ENCODE peak calls at places on chromosomes 11 and 22, in ten cellular contexts. R, L, Y, W, D, V, T, Q, J and F are unnamed samples. For H3K36me3 and H3K27me3, the result is how much of the 10 kb centered on the place peaks cover.

GRCh38 chr11:78083036-78083435 is 3.4 kb upstream of the NDUFC2 start:
- DNase-seq in Q (no peak), J (no peak), W (no peak), Y (no peak), V (no peak), L (no peak), D (no peak), R (no peak), T (no peak), F (no peak)

GRCh38 chr11:9347100-9347499 is 32.7 kb upstream of the TMEM41B start:
- DNase-seq in Y (no peak), D (no peak), T (peak), Q (no peak), W (peak), R (no peak), L (no peak), J (no peak), V (no peak), F (no peak)

GRCh38 chr11:63485777-63486176 is 5.2 kb downstream of the PLAAT5 start:
- DNase-seq in D (no peak), L (no peak), V (no peak), J (no peak), Y (no peak), Q (no peak), W (no peak), R (no peak), T (no peak), F (no peak)

GRCh38 chr11:112524808-112525207 is 264.1 kb upstream of the PLET1 start:
- DNase-seq in W (peak), R (no peak), T (no peak), J (peak), L (no peak), Y (no peak), V (peak), Q (peak), D (no peak), F (no peak)

GRCh38 chr11:29183301-29183700 is 833.5 kb downstream of the KCNA4 start:
- DNase-seq in V (no peak), R (no peak), W (no peak), Q (no peak), D (no peak), T (no peak), Y (no peak), J (no peak), L (no peak), F (no peak)

GRCh38 chr22:37518509-37519267 is 527 bp downstream of the CARD10 start:
- DNase-seq in T (no peak), Y (peak), R (no peak), D (no peak), W (no peak), J (no peak), L (peak), Q (no peak), V (no peak), F (no peak)

GRCh38 chr11:68948496-68948895 is 32.3 kb downstream of the MRGPRD start:
- DNase-seq in V (no peak), L (no peak), T (no peak), J (no peak), R (no peak), W (no peak), Y (no peak), Q (no peak), D (no peak), F (no peak)

GRCh38 chr11:13984616-13985474 is 22.3 kb downstream of the SPON1 start:
- DNase-seq in J (no peak), R (no peak), W (no peak), T (no peak), V (no peak), Y (no peak), Q (no peak), D (peak), L (peak), F (no peak)

GRCh38 chr11:125227151-125227550 is 62.6 kb downstream of the PKNOX2 start:
- DNase-seq in Q (no peak), V (no peak), T (no peak), D (no peak), L (no peak), Y (no peak), W (peak), R (no peak), J (no peak), F (no peak)

GRCh38 chr22:45446216-45446615 is 32.7 kb downstream of the RIBC2 start:
- DNase-seq in D (no peak), L (no peak), Y (no peak), T (no peak), J (no peak), V (no peak), R (no peak), W (no peak), Q (no peak), F (no peak)

GRCh38 chr22:49767355-49768062 is 60.2 kb downstream of the BRD1 start:
- DNase-seq in T (peak), D (peak), Q (peak), R (peak), J (no peak), W (peak), V (peak), L (peak), Y (peak), F (peak)

GRCh38 chr22:48482771-48483170 is 1344.9 kb downstream of the BRD1 start:
- DNase-seq in Q (no peak), T (no peak), Y (no peak), V (no peak), D (no peak), L (no peak), R (no peak), J (no peak), W (no peak), F (no peak)

GRCh38 chr11:10654211-10655150 is 39.1 kb downstream of the IRAG1 start:
- DNase-seq in R (peak), V (no peak), T (peak), Q (no peak), Y (peak), L (peak), W (no peak), D (peak), J (no peak), F (peak)

GRCh38 chr11:20367313-20367948 is 3.9 kb downstream of the HTATIP2 start:
- DNase-seq in D (peak), Q (no peak), R (peak), Y (no peak), W (peak), L (no peak), T (no peak), V (peak), J (peak), F (peak)

GRCh38 chr11:133228406-133229330 is 303.6 kb downstream of the OPCML start:
- DNase-seq in T (no peak), V (no peak), L (peak), Q (no peak), Y (peak), D (no peak), W (no peak), R (no peak), J (peak), F (no peak)

GRCh38 chr11:75725552-75726320 is 8.1 kb downstream of the MOGAT2 start:
- DNase-seq in L (peak), T (no peak), Y (no peak), J (no peak), W (no peak), Q (no peak), D (no peak), R (no peak), V (no peak), F (no peak)

GRCh38 chr11:24634606-24635160 is 137.8 kb downstream of the LUZP2 start:
- DNase-seq in L (no peak), D (peak), J (no peak), V (no peak), T (no peak), R (no peak), W (no peak), Y (no peak), Q (no peak), F (no peak)

GRCh38 chr11:76641905-76642304 is 28.6 kb downstream of the LRRC32 start:
- DNase-seq in Q (no peak), T (no peak), V (peak), D (no peak), J (no peak), L (no peak), R (no peak), Y (no peak), W (no peak), F (no peak)

GRCh38 chr11:101299210-101299609 is 169.6 kb upstream of the PGR start:
- DNase-seq in T (no peak), W (no peak), Y (no peak), D (no peak), J (no peak), V (no peak), R (no peak), Q (no peak), L (no peak), F (no peak)

GRCh38 chr11:69931060-69931910 is 112.1 kb upstream of the FGF3 start:
- DNase-seq in R (no peak), T (no peak), V (no peak), Y (no peak), Q (no peak), W (peak), D (no peak), J (no peak), L (no peak), F (no peak)

GRCh38 chr11:124801014-124801413 is 808 bp upstream of the MSANTD2 start:
- DNase-seq in Y (no peak), R (no peak), D (peak), T (no peak), V (no peak), W (no peak), J (no peak), L (peak), Q (no peak), F (peak)

GRCh38 chr11:128187829-128188228 is 399.5 kb downstream of the ETS1 start:
- DNase-seq in T (no peak), J (no peak), R (no peak), V (no peak), W (no peak), D (no peak), Y (no peak), Q (no peak), L (peak), F (no peak)

GRCh38 chr11:57349491-57350274 is 11.5 kb downstream of the P2RX3 start:
- DNase-seq in R (peak), L (peak), Q (peak), D (peak), T (peak), J (peak), V (peak), W (peak), Y (peak), F (no peak)

GRCh38 chr11:76627541-76628082 is 42.9 kb downstream of the LRRC32 start:
- DNase-seq in W (no peak), L (no peak), T (no peak), Q (no peak), Y (no peak), R (no peak), D (no peak), V (peak), J (no peak), F (no peak)

GRCh38 chr11:76788661-76789442 is 5.7 kb downstream of the TSKU start:
- DNase-seq in Q (no peak), Y (no peak), D (peak), V (no peak), L (no peak), R (peak), J (peak), T (no peak), W (peak), F (peak)

GRCh38 chr11:92740251-92740650 is 229.2 kb upstream of the MTNR1B start:
- DNase-seq in J (no peak), V (no peak), L (no peak), D (no peak), Q (no peak), W (no peak), T (no peak), Y (no peak), R (no peak), F (no peak)

GRCh38 chr22:46027219-46028068 is 50.5 kb upstream of the WNT7B start:
- DNase-seq in V (peak), W (peak), T (no peak), L (no peak), R (no peak), Y (peak), D (no peak), Q (peak), J (peak), F (no peak)

GRCh38 chr11:12540913-12541587 is 133.2 kb upstream of the TEAD1 start:
- DNase-seq in Y (peak), R (no peak), J (no peak), W (no peak), Q (no peak), T (no peak), D (peak), L (no peak), V (peak), F (no peak)

GRCh38 chr11:299951-300735 is 817 bp upstream of the IFITM5 start:
- DNase-seq in W (peak), R (no peak), V (no peak), T (no peak), Y (peak), J (no peak), L (peak), D (no peak), Q (peak), F (no peak)

GRCh38 chr11:1749787-1750351 is 526 bp downstream of the IFITM10 start:
- DNase-seq in J (no peak), T (no peak), L (no peak), V (peak), Y (no peak), R (no peak), D (peak), Q (no peak), W (peak), F (peak)

GRCh38 chr11:46674463-46675287 is 25.7 kb downstream of the ARHGAP1 start:
- DNase-seq in W (no peak), Y (peak), R (no peak), T (peak), J (no peak), D (no peak), Q (peak), L (peak), V (peak), F (no peak)

GRCh38 chr22:38032681-38033521 is 24.3 kb upstream of the PICK1 start:
- DNase-seq in R (no peak), J (no peak), T (no peak), Y (no peak), W (no peak), D (no peak), Q (no peak), L (no peak), V (no peak), F (no peak)

GRCh38 chr22:44093791-44094190 is 69.7 kb downstream of the PARVB start:
- DNase-seq in T (no peak), Q (no peak), V (no peak), L (no peak), W (peak), J (no peak), R (no peak), D (no peak), Y (no peak), F (no peak)

GRCh38 chr11:67418476-67419281 is 3.2 kb downstream of the CARNS1 start:
- DNase-seq in V (no peak), L (no peak), W (no peak), Y (no peak), T (peak), D (no peak), Q (peak), J (peak), R (no peak), F (no peak)
- H3K27ac ChIP-seq in V (no peak), L (no peak), W (peak), Y (no peak), T (peak), D (no peak), Q (peak), J (peak), R (peak), F (no peak)

DNA sequence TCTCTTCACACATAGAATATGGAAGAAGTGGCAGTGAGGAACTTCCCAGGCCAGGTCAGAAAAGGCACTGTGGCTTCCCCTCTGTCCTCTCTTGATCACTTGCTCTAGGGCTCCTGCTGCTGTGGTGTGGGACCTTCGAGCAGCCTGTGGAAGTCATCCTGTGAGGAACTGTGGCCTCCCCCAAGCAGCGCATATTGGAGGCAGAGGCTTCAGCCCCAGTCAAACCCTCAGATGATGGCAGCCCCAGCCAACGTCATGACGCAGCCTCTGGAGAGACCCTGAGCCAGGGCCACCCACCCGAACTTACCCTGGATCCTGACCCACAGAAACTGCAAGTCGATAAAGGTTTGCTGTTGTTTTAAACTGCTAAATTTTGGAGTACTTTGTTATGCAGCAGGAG is 444.9 kb downstream of the TBC1D22A start:
- DNase-seq in Y (no peak), D (no peak), V (peak), T (no peak), L (no peak), W (peak), R (no peak), Q (no peak), J (peak), F (no peak)
- H3K36me3 ChIP-seq in Y (under half), D (under half), V (under half), T (under half), L (under half), W (under half), R (under half), Q (under half), J (under half), F (under half)

GRCh38 chr11:95081010-95081409 is 8.6 kb upstream of the ENDOD1 start:
- DNase-seq in J (no peak), D (no peak), V (no peak), Y (no peak), T (no peak), Q (no peak), R (no peak), W (no peak), L (no peak), F (no peak)
- H3K27me3 ChIP-seq in J (under half), D (under half), V (under half), Y (under half), T (under half), Q (under half), R (under half), W (under half), L (under half), F (under half)

GRCh38 chr22:42412744-42413220 is 19.4 kb downstream of the NFAM1 start:
- DNase-seq in L (no peak), V (no peak), R (no peak), Y (peak), W (no peak), J (no peak), D (no peak), T (no peak), Q (no peak), F (no peak)
- H3K27ac ChIP-seq in L (no peak), V (no peak), R (no peak), Y (no peak), W (no peak), J (no peak), D (no peak), T (no peak), Q (no peak), F (no peak)

GRCh38 chr11:73396985-73397384 is 20.8 kb downstream of the RELT start:
- DNase-seq in J (no peak), L (no peak), V (no peak), T (no peak), D (no peak), W (peak), R (no peak), Y (no peak), Q (no peak), F (no peak)
- H3K36me3 ChIP-seq in J (half or more), L (under half), V (under half), T (under half), D (under half), W (under half), R (under half), Y (under half), Q (under half), F (under half)

GRCh38 chr11:131370090-131370751 is at the start of gene NTM:
- DNase-seq in J (peak), R (no peak), W (no peak), T (no peak), D (no peak), V (peak), L (peak), Y (peak), Q (peak), F (peak)
- H3K27me3 ChIP-seq in J (under half), R (under half), W (under half), T (under half), D (half or more), V (under half), L (under half), Y (under half), Q (half or more), F (under half)

GRCh38 chr11:71946144-71946571 is 17.3 kb downstream of the RNF121 start:
- DNase-seq in Y (no peak), V (no peak), T (no peak), W (no peak), D (peak), R (no peak), J (no peak), Q (no peak), L (no peak), F (peak)
- H3K27ac ChIP-seq in Y (no peak), V (no peak), T (no peak), W (no peak), D (peak), R (no peak), J (no peak), Q (no peak), L (no peak), F (peak)

GRCh38 chr11:108709741-108710140 is 44.9 kb downstream of the DDX10 start:
- DNase-seq in W (no peak), D (no peak), R (no peak), J (no peak), Q (no peak), L (no peak), Y (no peak), T (no peak), V (no peak), F (no peak)

GRCh38 chr11:108703916-108704315 is 39.0 kb downstream of the DDX10 start:
- DNase-seq in V (no peak), L (no peak), R (no peak), W (no peak), Y (no peak), J (no peak), D (no peak), T (no peak), Q (no peak), F (peak)

GRCh38 chr11:108713076-108713790 is 48.4 kb downstream of the DDX10 start:
- DNase-seq in R (no peak), T (no peak), L (no peak), D (peak), W (no peak), J (no peak), V (no peak), Q (no peak), Y (no peak), F (no peak)

GRCh38 chr11:108705061-108705460 is 40.2 kb downstream of the DDX10 start:
- DNase-seq in T (no peak), W (no peak), V (no peak), R (no peak), Q (no peak), J (no peak), L (no peak), Y (no peak), D (no peak), F (no peak)

DNA sequence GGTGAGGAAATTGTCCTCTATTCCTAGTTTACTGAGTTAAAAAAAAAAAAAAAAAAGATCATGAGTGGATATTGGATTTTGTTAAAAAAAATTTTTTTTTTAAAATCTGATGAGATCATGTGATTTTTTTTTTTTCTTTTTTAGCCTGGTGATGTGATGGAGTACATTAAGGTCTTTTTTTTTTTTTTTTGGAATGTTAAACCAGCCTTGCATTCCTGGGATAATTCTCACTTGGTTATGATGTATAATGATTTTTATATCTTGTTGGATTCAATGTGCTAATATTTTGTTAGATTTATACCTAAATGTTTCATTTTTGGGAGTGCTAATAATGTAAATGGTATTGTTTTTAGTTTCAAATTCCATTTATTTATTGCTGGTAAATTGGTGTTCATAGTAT is 43.3 kb downstream of the DDX10 start:
- DNase-seq in T (no peak), D (no peak), W (no peak), J (no peak), V (no peak), L (no peak), Y (no peak), Q (no peak), R (no peak), F (no peak)
- H3K36me3 ChIP-seq in T (under half), D (half or more), W (under half), J (half or more), V (under half), L (under half), Y (under half), Q (half or more), R (under half), F (under half)

GRCh38 chr22:23069502-23070357 is 589 bp upstream of the GNAZ start:
- DNase-seq in L (peak), V (peak), Q (peak), J (peak), D (peak), W (peak), T (peak), R (peak), Y (peak), F (peak)

GRCh38 chr22:23067023-23067650 is 3.2 kb upstream of the GNAZ start:
- DNase-seq in R (no peak), Y (no peak), V (peak), T (no peak), J (peak), D (no peak), L (no peak), W (peak), Q (no peak), F (no peak)

GRCh38 chr22:23068832-23069385 is 1.4 kb upstream of the GNAZ start:
- DNase-seq in J (no peak), R (no peak), Q (no peak), V (peak), T (no peak), W (peak), D (no peak), Y (no peak), L (no peak), F (no peak)

GRCh38 chr22:23067691-23068090 is 2.6 kb upstream of the GNAZ start:
- DNase-seq in T (no peak), D (peak), W (peak), L (no peak), Y (no peak), V (peak), J (peak), R (no peak), Q (no peak), F (no peak)

GRCh38 chr22:23068096-23068831 is 2.1 kb upstream of the GNAZ start:
- DNase-seq in Y (no peak), V (peak), L (no peak), D (no peak), Q (no peak), J (peak), W (peak), T (no peak), R (no peak), F (no peak)
- H3K27me3 ChIP-seq in Y (under half), V (under half), L (under half), D (under half), Q (under half), J (under half), W (under half), T (under half), R (under half), F (under half)